ENCODE peak calls at places on chromosomes 12 and 14, in nine cellular contexts. F, T, S, A, J, K, I, P and E are unnamed samples.

GRCh38 chr12:47032644-47033043 is 46.8 kb upstream of the PCED1B start:
- DNase-seq in K (peak), J (peak), A (no peak), F (peak), P (peak), I (no peak), S (peak), T (no peak), E (peak)

GRCh38 chr14:96177766-96178377 is 26.8 kb upstream of the BDKRB2 start:
- DNase-seq in K (no peak), F (no peak), S (no peak), J (no peak), A (no peak), I (no peak), T (no peak), P (no peak), E (no peak)

GRCh38 chr14:58628381-58628780 is 9.4 kb upstream of the DACT1 start:
- DNase-seq in J (no peak), S (no peak), K (no peak), A (no peak), F (no peak), T (no peak), P (no peak), I (no peak), E (no peak)

GRCh38 chr12:8065991-8066594 is at the start of gene C3AR1:
- DNase-seq in J (peak), F (no peak), I (no peak), S (peak), K (peak), T (no peak), P (no peak), A (no peak), E (no peak)

GRCh38 chr12:62248873-62249272 is 11.3 kb upstream of the USP15 start:
- DNase-seq in T (no peak), F (no peak), P (no peak), S (no peak), A (no peak), I (no peak), K (no peak), J (peak), E (no peak)

GRCh38 chr12:98123186-98123585 is 392.2 kb upstream of the TMPO start:
- DNase-seq in K (no peak), S (no peak), P (no peak), I (no peak), T (no peak), F (no peak), J (no peak), A (no peak), E (no peak)

GRCh38 chr12:24608637-24609285 is 340.1 kb downstream of the BCAT1 start:
- DNase-seq in K (no peak), T (no peak), A (no peak), P (no peak), S (no peak), J (peak), F (no peak), I (no peak), E (no peak)

GRCh38 chr12:82099216-82099615 is 259.0 kb downstream of the CCDC59 start:
- DNase-seq in I (no peak), S (no peak), K (no peak), F (no peak), J (peak), A (no peak), T (no peak), P (no peak), E (no peak)

GRCh38 chr14:20690848-20691640 is 2.5 kb downstream of the ANG start:
- DNase-seq in A (no peak), S (peak), P (peak), J (peak), I (no peak), T (peak), K (peak), F (peak), E (peak)

GRCh38 chr14:60164717-60165546 is at the start of gene DHRS7:
- DNase-seq in T (peak), P (peak), K (peak), A (peak), S (peak), I (peak), F (peak), J (peak), E (peak)

GRCh38 chr14:78232666-78233065 is 62.5 kb downstream of the NRXN3 start:
- DNase-seq in J (no peak), I (no peak), A (no peak), F (no peak), T (no peak), S (no peak), K (no peak), P (no peak), E (no peak)

GRCh38 chr12:25701290-25701689 is 148.2 kb upstream of the LMNTD1 start:
- DNase-seq in P (no peak), J (peak), A (no peak), I (no peak), S (no peak), K (peak), F (peak), T (no peak), E (no peak)

GRCh38 chr12:553216-554000 is 93.7 kb downstream of the B4GALNT3 start:
- DNase-seq in T (no peak), F (no peak), P (no peak), I (no peak), J (no peak), S (no peak), A (no peak), K (no peak), E (no peak)

GRCh38 chr12:49489720-49490119 is 49.1 kb upstream of the KCNH3 start:
- DNase-seq in I (no peak), K (peak), S (no peak), F (no peak), A (no peak), J (peak), P (no peak), T (no peak), E (no peak)

GRCh38 chr12:125412506-125412905 is 347.3 kb downstream of the AACS start:
- DNase-seq in J (no peak), A (no peak), F (no peak), K (no peak), S (no peak), I (no peak), P (no peak), T (no peak), E (no peak)

GRCh38 chr12:62766516-62766915 is 168.4 kb downstream of the PPM1H start:
- DNase-seq in K (no peak), J (no peak), P (no peak), I (no peak), S (no peak), A (no peak), F (no peak), T (no peak), E (no peak)

GRCh38 chr12:59812716-59813115 is 216.9 kb downstream of the SLC16A7 start:
- DNase-seq in S (no peak), P (no peak), T (no peak), K (no peak), I (no peak), J (no peak), F (no peak), A (no peak), E (no peak)

GRCh38 chr12:7439579-7440505 is 4.1 kb downstream of the CD163L1 start:
- DNase-seq in F (peak), K (no peak), A (no peak), J (peak), T (no peak), I (no peak), P (peak), S (peak), E (peak)

GRCh38 chr12:103986823-103987222 is 21.2 kb downstream of the TDG start:
- DNase-seq in J (peak), T (no peak), K (peak), S (no peak), A (no peak), P (no peak), F (no peak), I (no peak), E (no peak)

GRCh38 chr14:53814371-53814770 is 142.3 kb downstream of the BMP4 start:
- DNase-seq in I (no peak), F (no peak), J (no peak), T (no peak), S (no peak), K (no peak), A (no peak), P (no peak), E (no peak)

GRCh38 chr12:111072299-111072698 is 151.9 kb upstream of the MYL2 start:
- DNase-seq in F (no peak), A (no peak), S (no peak), I (no peak), K (no peak), T (no peak), J (no peak), P (no peak), E (no peak)

GRCh38 chr12:118326971-118327370 is 45.7 kb downstream of the TAOK3 start:
- DNase-seq in K (no peak), I (no peak), P (no peak), T (no peak), S (no peak), F (no peak), A (no peak), J (no peak), E (no peak)

GRCh38 chr12:97168804-97169203 is 261.7 kb downstream of the NEDD1 start:
- DNase-seq in F (no peak), J (no peak), P (no peak), I (no peak), T (no peak), A (no peak), K (peak), S (peak), E (no peak)

GRCh38 chr14:67744057-67744456 is 42.4 kb downstream of the RDH12 start:
- DNase-seq in F (no peak), I (no peak), T (no peak), P (no peak), J (no peak), S (no peak), K (no peak), A (no peak), E (no peak)

GRCh38 chr14:61330511-61330910 is 9.1 kb downstream of the PRKCH start:
- DNase-seq in T (no peak), P (no peak), K (no peak), S (no peak), F (no peak), A (no peak), I (no peak), J (no peak), E (no peak)

GRCh38 chr14:31596691-31597090 is 35.5 kb downstream of the NUBPL start:
- DNase-seq in A (no peak), K (no peak), T (no peak), F (no peak), J (no peak), I (no peak), P (no peak), S (no peak), E (no peak)

GRCh38 chr14:94303111-94303510 is 10.0 kb upstream of the SERPINA10 start:
- DNase-seq in I (no peak), F (no peak), K (no peak), T (no peak), P (no peak), J (no peak), A (no peak), S (no peak), E (no peak)

GRCh38 chr14:51561141-51561540 is 90.6 kb upstream of the FRMD6 start:
- DNase-seq in K (no peak), P (no peak), J (no peak), I (no peak), A (no peak), S (no peak), T (no peak), F (no peak), E (no peak)

GRCh38 chr12:128933039-128933438 is 79.8 kb downstream of the GLT1D1 start:
- DNase-seq in S (no peak), J (no peak), P (no peak), A (no peak), F (no peak), K (no peak), T (no peak), I (no peak), E (no peak)

GRCh38 chr12:51694146-51694545 is 103.1 kb downstream of the SCN8A start:
- DNase-seq in F (no peak), T (no peak), J (peak), P (no peak), K (no peak), A (no peak), I (no peak), S (no peak), E (no peak)

GRCh38 chr12:4744709-4745108 is 24.5 kb downstream of the GALNT8 start:
- DNase-seq in I (no peak), S (no peak), F (no peak), K (no peak), A (no peak), P (no peak), J (no peak), T (no peak), E (no peak)

GRCh38 chr12:8687846-8688601 is 9.8 kb upstream of the RIMKLB start:
- DNase-seq in P (peak), A (no peak), T (peak), K (peak), J (peak), S (peak), I (peak), F (peak), E (no peak)

GRCh38 chr14:60965402-60965801 is 15.5 kb downstream of the TRMT5 start:
- DNase-seq in S (no peak), P (no peak), F (peak), I (no peak), A (no peak), T (no peak), J (peak), K (peak), E (no peak)

GRCh38 chr12:54475542-54475941 is 2.1 kb upstream of the GTSF1 start:
- DNase-seq in I (no peak), K (peak), J (peak), A (no peak), F (no peak), S (peak), T (no peak), P (no peak), E (no peak)